ENCODE peak calls at places on chromosomes 16 and 17, in six cellular contexts. W, B, E, G, X and H are unnamed samples.

GRCh38 chr17:32927724-32928526 is at the start of gene TMEM98:
- DNase-seq in E (no peak), B (no peak), W (peak), X (no peak), G (no peak), H (no peak)

GRCh38 chr16:66934138-66934838 is at the start of gene CIAO2B:
- DNase-seq in G (peak), W (peak), B (peak), X (no peak), E (peak), H (peak)

GRCh38 chr17:59829217-59830006 is 63.3 kb downstream of the TUBD1 start:
- DNase-seq in X (peak), B (no peak), W (peak), E (peak), G (peak), H (no peak)

GRCh38 chr17:917391-917811 is 62.2 kb downstream of the NXN start:
- DNase-seq in E (no peak), X (no peak), B (no peak), W (no peak), G (peak), H (no peak)

GRCh38 chr17:73749337-73749807 is 105.1 kb upstream of the SDK2 start:
- DNase-seq in E (no peak), W (no peak), B (no peak), G (no peak), X (no peak), H (no peak)

GRCh38 chr17:8304181-8304910 is 5.7 kb upstream of the ARHGEF15 start:
- DNase-seq in X (no peak), W (no peak), B (no peak), G (no peak), E (no peak), H (no peak)

GRCh38 chr17:68886401-68886800 is 68.8 kb downstream of the ABCA8 start:
- DNase-seq in B (no peak), X (no peak), E (no peak), W (no peak), G (no peak), H (no peak)

GRCh38 chr17:76710863-76711611 is at the start of gene MXRA7:
- DNase-seq in X (no peak), E (peak), W (peak), B (no peak), G (no peak), H (no peak)

GRCh38 chr17:82449136-82449882 is 1.2 kb downstream of the CYBC1 start:
- DNase-seq in G (no peak), E (peak), W (no peak), X (no peak), B (peak), H (no peak)

GRCh38 chr17:17628388-17629008 is 37.0 kb upstream of the PEMT start:
- DNase-seq in E (no peak), X (no peak), W (no peak), B (peak), G (no peak), H (no peak)

GRCh38 chr17:15963670-15964110 is 18.8 kb downstream of the ADORA2B start:
- DNase-seq in G (no peak), W (peak), B (no peak), X (no peak), E (no peak), H (no peak)

GRCh38 chr16:69105501-69106361 is at the start of gene HAS3:
- DNase-seq in G (no peak), W (peak), X (no peak), E (no peak), B (peak), H (no peak)

GRCh38 chr16:53084736-53085538 is 30.1 kb downstream of the CHD9 start:
- DNase-seq in G (no peak), E (no peak), W (peak), X (no peak), B (no peak), H (no peak)

GRCh38 chr17:38897671-38898290 is 27.6 kb upstream of the LASP1NB start:
- DNase-seq in B (no peak), W (no peak), E (no peak), G (no peak), X (no peak), H (no peak)

GRCh38 chr16:11667221-11667823 is 933 bp upstream of the SNN start:
- DNase-seq in E (no peak), X (no peak), G (no peak), W (no peak), B (no peak), H (no peak)

GRCh38 chr17:74756891-74757290 is 8.5 kb downstream of the NHERF1 start:
- DNase-seq in B (no peak), E (no peak), W (no peak), G (no peak), X (no peak), H (no peak)

GRCh38 chr17:37182786-37183185 is 193.0 kb upstream of the C17orf78 start:
- DNase-seq in E (no peak), X (no peak), G (no peak), W (peak), B (no peak), H (no peak)